ENCODE peak calls at places on chromosomes 6 and 20, in five cellular contexts. U, D, O, I and P are unnamed samples.

GRCh38 chr6:31114540-31114876 is at the start of gene PSORS1C1:
- DNase-seq in U (peak), D (peak), O (peak), I (peak), P (peak)

GRCh38 chr6:57265755-57266221 is 43.7 kb upstream of the RAB23 start:
- DNase-seq in U (peak), D (no peak), O (no peak), I (no peak), P (no peak)

GRCh38 chr6:100100776-100101175 is 106.8 kb upstream of the MCHR2 start:
- DNase-seq in U (no peak), D (no peak), O (no peak), I (no peak), P (no peak)

GRCh38 chr20:38113401-38114325 is 51.4 kb downstream of the TGM2 start:
- DNase-seq in U (no peak), D (peak), O (peak), I (peak), P (no peak)

GRCh38 chr6:11144393-11144829 is 32.9 kb upstream of the ERVFRD-1 start:
- DNase-seq in U (peak), D (peak), O (peak), I (peak), P (peak)

GRCh38 chr20:25580711-25581110 is 4.6 kb downstream of the NINL start:
- DNase-seq in U (no peak), D (peak), O (no peak), I (no peak), P (no peak)

GRCh38 chr6:31293343-31293742 is 21.5 kb upstream of the HLA-C start:
- DNase-seq in U (peak), D (no peak), O (peak), I (no peak), P (no peak)

GRCh38 chr6:133241088-133241900 is at the start of gene EYA4:
- DNase-seq in U (no peak), D (no peak), O (no peak), I (no peak), P (no peak)

GRCh38 chr20:1489764-1490436 is 1.3 kb downstream of the SIRPB2 start:
- DNase-seq in U (peak), D (peak), O (no peak), I (peak), P (no peak)

GRCh38 chr6:10695086-10695657 is 400 bp downstream of the PAK1IP1 start:
- DNase-seq in U (no peak), D (no peak), O (no peak), I (no peak), P (no peak)

GRCh38 chr20:50624351-50625016 is 66.9 kb downstream of the RIPOR3 start:
- DNase-seq in U (no peak), D (peak), O (peak), I (no peak), P (no peak)

GRCh38 chr20:47544240-47544639 is 42.6 kb downstream of the NCOA3 start:
- DNase-seq in U (no peak), D (no peak), O (no peak), I (no peak), P (no peak)

GRCh38 chr6:130178692-130179091 is 44.1 kb downstream of the SAMD3 start:
- DNase-seq in U (no peak), D (no peak), O (peak), I (peak), P (no peak)

GRCh38 chr6:12334524-12335130 is 44.5 kb downstream of the EDN1 start:
- DNase-seq in U (no peak), D (no peak), O (no peak), I (no peak), P (no peak)

GRCh38 chr6:120005292-120005976 is 655.9 kb upstream of the MAN1A1 start:
- DNase-seq in U (no peak), D (no peak), O (peak), I (no peak), P (no peak)

GRCh38 chr6:71197267-71197666 is 91.3 kb upstream of the OGFRL1 start:
- DNase-seq in U (no peak), D (no peak), O (no peak), I (no peak), P (no peak)

GRCh38 chr6:136014454-136015421 is 163.2 kb downstream of the PDE7B start:
- DNase-seq in U (no peak), D (no peak), O (no peak), I (no peak), P (no peak)

GRCh38 chr20:23147964-23148720 is 62.0 kb upstream of the CD93 start:
- DNase-seq in U (peak), D (peak), O (peak), I (peak), P (no peak)

GRCh38 chr6:55836481-55836880 is 38.9 kb downstream of the BMP5 start:
- DNase-seq in U (no peak), D (no peak), O (no peak), I (no peak), P (peak)

GRCh38 chr20:431012-431904 is 23.2 kb downstream of the RBCK1 start:
- DNase-seq in U (peak), D (peak), O (peak), I (peak), P (peak)

GRCh38 chr20:50341880-50342637 is 151.4 kb downstream of the CEBPB start:
- DNase-seq in U (no peak), D (no peak), O (no peak), I (no peak), P (no peak)

GRCh38 chr6:121436966-121437756 is 1.7 kb downstream of the GJA1 start:
- DNase-seq in U (peak), D (peak), O (no peak), I (no peak), P (peak)

GRCh38 chr6:11654876-11655275 is 117.3 kb downstream of the TMEM170B start:
- DNase-seq in U (peak), D (no peak), O (no peak), I (no peak), P (no peak)

GRCh38 chr6:21455071-21455470 is 138.5 kb upstream of the SOX4 start:
- DNase-seq in U (no peak), D (no peak), O (no peak), I (no peak), P (no peak)

GRCh38 chr6:5968817-5969726 is 37.7 kb downstream of the NRN1 start:
- DNase-seq in U (peak), D (peak), O (no peak), I (peak), P (peak)

GRCh38 chr20:47079047-47079446 is 184.4 kb downstream of the EYA2 start:
- DNase-seq in U (no peak), D (no peak), O (no peak), I (no peak), P (no peak)

GRCh38 chr20:25318471-25319240 is 70.8 kb downstream of the PYGB start:
- DNase-seq in U (no peak), D (no peak), O (no peak), I (no peak), P (no peak)

GRCh38 chr6:75377386-75377785 is 92.8 kb upstream of the TMEM30A start:
- DNase-seq in U (no peak), D (no peak), O (no peak), I (no peak), P (no peak)

GRCh38 chr20:21739682-21740081 is 34.2 kb downstream of the PAX1 start:
- DNase-seq in U (no peak), D (no peak), O (no peak), I (no peak), P (no peak)

GRCh38 chr6:37784585-37784967 is 35.0 kb upstream of the ZFAND3 start:
- DNase-seq in U (no peak), D (no peak), O (no peak), I (no peak), P (no peak)

GRCh38 chr6:2197177-2197671 is 48.2 kb downstream of the GMDS start:
- DNase-seq in U (peak), D (no peak), O (no peak), I (peak), P (no peak)

GRCh38 chr6:143225929-143226328 is 165.2 kb downstream of the AIG1 start:
- DNase-seq in U (no peak), D (no peak), O (peak), I (no peak), P (no peak)

DNA sequence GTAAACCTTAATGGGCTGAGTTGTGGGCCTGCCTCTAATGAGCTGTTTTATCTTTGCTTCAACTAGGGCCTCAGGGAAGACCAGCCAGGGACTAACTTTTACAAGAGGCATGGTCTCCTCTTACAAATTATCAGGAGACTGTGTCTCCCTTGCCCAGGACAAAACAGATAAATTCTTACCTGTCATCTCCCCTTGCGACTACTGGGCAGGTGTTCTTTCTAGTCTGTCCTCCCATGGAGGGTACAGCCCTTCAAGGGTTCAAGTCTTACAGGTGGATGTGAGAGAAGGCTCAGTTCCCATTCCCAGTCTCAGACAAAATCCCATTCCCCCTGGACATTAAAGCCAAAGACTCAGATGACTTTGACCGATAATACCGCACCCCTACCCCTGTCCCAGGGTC is 13.6 kb downstream of the RRBP1 start:
- DNase-seq in U (no peak), D (no peak), O (no peak), I (no peak), P (no peak)
- H3K27ac ChIP-seq in U (no peak), D (no peak), O (no peak), I (no peak), P (no peak)

DNA sequence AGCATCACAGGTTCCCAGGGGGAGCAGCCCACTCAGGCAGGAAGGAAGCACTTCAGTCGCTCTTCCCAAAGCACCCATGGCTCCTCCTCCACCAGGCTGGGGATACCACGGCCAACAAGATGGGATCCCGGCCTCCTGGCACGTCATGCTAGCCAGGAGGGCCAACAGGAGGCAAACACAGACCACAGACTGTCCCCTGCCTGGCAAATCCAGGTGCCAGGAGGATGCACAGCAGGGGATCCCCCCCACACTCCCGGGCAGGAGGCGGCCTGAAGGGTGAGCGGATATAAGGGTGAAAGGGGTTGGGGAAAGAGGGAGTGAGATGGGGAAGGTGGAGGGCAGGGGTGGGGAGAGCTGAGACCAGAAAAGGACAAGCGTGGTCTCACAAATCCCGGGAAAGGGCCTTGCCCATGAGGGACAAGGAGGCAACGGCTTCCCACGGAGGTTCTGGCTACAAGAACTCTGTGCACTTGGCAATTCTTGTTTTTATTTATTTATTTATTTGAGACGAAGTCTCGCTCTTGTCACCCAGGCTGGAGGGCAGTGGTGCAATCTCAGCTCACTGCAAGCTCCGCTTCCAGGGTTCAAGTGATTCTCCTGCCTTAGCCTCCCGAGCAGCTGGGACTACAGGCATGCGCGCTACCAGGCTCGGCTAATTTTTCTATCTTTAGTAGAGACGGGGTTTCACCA is 7.2 kb downstream of the PXDC1 start:
- DNase-seq in U (peak), D (no peak), O (no peak), I (no peak), P (peak)
- H3K4me3 ChIP-seq in U (no peak), D (no peak), O (no peak), I (no peak), P (no peak)

GRCh38 chr20:62924567-62925419 is 1.5 kb downstream of the DIDO1 start:
- DNase-seq in U (peak), D (peak), O (peak), I (no peak), P (peak)

GRCh38 chr20:62928246-62928939 is 2.1 kb upstream of the DIDO1 start:
- DNase-seq in U (peak), D (peak), O (no peak), I (no peak), P (peak)

GRCh38 chr20:62925420-62926228 is 681 bp downstream of the DIDO1 start:
- DNase-seq in U (no peak), D (peak), O (no peak), I (no peak), P (peak)

GRCh38 chr20:62927128-62927705 is 912 bp upstream of the DIDO1 start:
- DNase-seq in U (no peak), D (peak), O (peak), I (no peak), P (no peak)

GRCh38 chr20:62926229-62927127 is at the start of gene DIDO1:
- DNase-seq in U (peak), D (peak), O (peak), I (peak), P (peak)
- TF ChIP-seq POLR2AphosphoS5 in U (peak), D (peak), O (peak), I (peak), P (peak)

GRCh38 chr20:56360133-56360898 is 1.5 kb downstream of the FAM210B start:
- DNase-seq in U (no peak), D (peak), O (peak), I (no peak), P (no peak)

GRCh38 chr20:56358070-56358469 is 704 bp upstream of the FAM210B start:
- DNase-seq in U (no peak), D (no peak), O (no peak), I (no peak), P (no peak)

GRCh38 chr20:56359212-56360132 is 698 bp downstream of the FAM210B start:
- DNase-seq in U (peak), D (peak), O (peak), I (no peak), P (peak)

GRCh38 chr20:56360899-56361199 is 2.1 kb downstream of the FAM210B start:
- DNase-seq in U (no peak), D (no peak), O (no peak), I (no peak), P (no peak)

DNA sequence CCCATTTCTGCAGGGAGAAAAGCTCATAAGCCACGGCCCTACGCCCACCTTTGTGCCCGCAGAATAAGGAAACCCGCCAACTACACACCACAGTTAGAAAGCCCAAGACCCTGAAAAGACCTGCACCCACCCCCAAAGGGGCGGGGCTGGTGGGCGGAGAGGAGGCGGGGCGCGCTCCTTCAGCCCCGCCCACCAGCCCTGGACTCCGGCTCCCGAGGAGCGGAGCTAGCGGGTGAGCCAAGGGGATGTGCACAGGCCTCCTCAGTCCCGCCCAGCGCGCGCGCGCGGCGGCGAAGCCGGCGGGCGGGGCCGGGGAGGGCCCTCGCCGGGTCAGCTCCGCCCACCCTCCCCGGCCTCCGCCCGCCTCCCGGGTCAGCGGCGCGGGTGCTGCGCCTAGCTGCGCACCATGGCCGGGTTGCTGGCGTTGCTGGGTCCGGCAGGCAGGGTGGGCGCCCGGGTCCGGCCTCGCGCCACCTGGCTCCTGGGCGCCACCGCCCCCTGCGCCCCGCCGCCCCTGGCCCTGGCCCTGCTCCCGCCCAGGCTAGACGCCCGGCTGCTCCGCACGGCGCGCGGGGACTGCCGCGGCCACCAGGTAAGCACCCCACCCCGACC is at the start of gene FAM210B:
- DNase-seq in U (peak), D (peak), O (peak), I (peak), P (peak)
- H3K27ac ChIP-seq in U (peak), D (peak), O (peak), I (peak), P (peak)

GRCh38 chr6:152697634-152698033 is at the start of gene MYCT1:
- DNase-seq in U (peak), D (no peak), O (no peak), I (no peak), P (no peak)
- H3K4me3 ChIP-seq in U (peak), D (peak), O (no peak), I (no peak), P (no peak)

GRCh38 chr6:107976267-107976783 is 18.3 kb upstream of the SEC63 start:
- DNase-seq in U (no peak), D (no peak), O (peak), I (no peak), P (no peak)

GRCh38 chr6:107970255-107970654 is 12.2 kb upstream of the SEC63 start:
- DNase-seq in U (no peak), D (no peak), O (no peak), I (no peak), P (no peak)

GRCh38 chr6:107972413-107973096 is 14.5 kb upstream of the SEC63 start:
- DNase-seq in U (no peak), D (no peak), O (peak), I (no peak), P (no peak)

GRCh38 chr6:107971181-107971580 is 13.2 kb upstream of the SEC63 start:
- DNase-seq in U (no peak), D (no peak), O (no peak), I (no peak), P (no peak)

GRCh38 chr6:107973594-107973993 is 15.6 kb upstream of the SEC63 start:
- DNase-seq in U (no peak), D (no peak), O (no peak), I (no peak), P (no peak)
- TF ChIP-seq POLR2AphosphoS5 in U (no peak), D (no peak), O (no peak), I (no peak), P (no peak)

GRCh38 chr6:7922596-7922995 is 12.0 kb upstream of the TXNDC5 start:
- DNase-seq in U (no peak), D (no peak), O (no peak), I (no peak), P (no peak)

GRCh38 chr6:7919871-7920270 is 9.3 kb upstream of the TXNDC5 start:
- DNase-seq in U (no peak), D (no peak), O (peak), I (peak), P (no peak)

GRCh38 chr6:7920425-7920824 is 9.8 kb upstream of the TXNDC5 start:
- DNase-seq in U (no peak), D (no peak), O (no peak), I (no peak), P (no peak)

GRCh38 chr6:7921582-7922199 is 11.1 kb upstream of the TXNDC5 start:
- DNase-seq in U (no peak), D (no peak), O (no peak), I (no peak), P (no peak)

DNA sequence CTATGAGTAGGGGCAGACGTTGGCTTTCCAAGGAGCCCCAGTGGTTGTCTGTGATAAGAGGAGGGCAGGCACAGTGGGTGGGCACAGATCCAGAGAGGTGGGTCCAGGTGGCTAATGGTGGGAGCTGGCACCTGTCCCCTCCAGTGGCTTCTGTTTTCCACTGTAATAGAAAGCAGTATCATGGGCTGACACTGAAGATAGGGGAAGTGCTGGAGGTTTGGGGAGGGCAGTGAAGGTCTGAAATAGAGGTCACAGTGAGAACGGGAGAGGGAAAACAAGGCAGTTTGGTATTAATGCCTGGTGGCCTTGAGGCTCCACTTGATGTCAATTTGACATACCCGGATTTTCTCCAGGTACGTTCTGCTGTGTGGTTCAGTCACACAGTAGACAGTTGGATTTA is 10.5 kb upstream of the TXNDC5 start:
- DNase-seq in U (no peak), D (no peak), O (no peak), I (no peak), P (no peak)
- H3K27ac ChIP-seq in U (no peak), D (no peak), O (no peak), I (no peak), P (no peak)

GRCh38 chr6:13432526-13433218 is 54.7 kb downstream of the GFOD1 start:
- DNase-seq in U (no peak), D (no peak), O (no peak), I (no peak), P (no peak)

GRCh38 chr6:13431861-13432465 is 55.4 kb downstream of the GFOD1 start:
- DNase-seq in U (peak), D (no peak), O (peak), I (no peak), P (no peak)

GRCh38 chr6:13428528-13429405 is 58.6 kb downstream of the GFOD1 start:
- DNase-seq in U (no peak), D (peak), O (no peak), I (no peak), P (no peak)

GRCh38 chr6:13429406-13429753 is 58.0 kb downstream of the GFOD1 start:
- DNase-seq in U (peak), D (peak), O (no peak), I (no peak), P (no peak)

DNA sequence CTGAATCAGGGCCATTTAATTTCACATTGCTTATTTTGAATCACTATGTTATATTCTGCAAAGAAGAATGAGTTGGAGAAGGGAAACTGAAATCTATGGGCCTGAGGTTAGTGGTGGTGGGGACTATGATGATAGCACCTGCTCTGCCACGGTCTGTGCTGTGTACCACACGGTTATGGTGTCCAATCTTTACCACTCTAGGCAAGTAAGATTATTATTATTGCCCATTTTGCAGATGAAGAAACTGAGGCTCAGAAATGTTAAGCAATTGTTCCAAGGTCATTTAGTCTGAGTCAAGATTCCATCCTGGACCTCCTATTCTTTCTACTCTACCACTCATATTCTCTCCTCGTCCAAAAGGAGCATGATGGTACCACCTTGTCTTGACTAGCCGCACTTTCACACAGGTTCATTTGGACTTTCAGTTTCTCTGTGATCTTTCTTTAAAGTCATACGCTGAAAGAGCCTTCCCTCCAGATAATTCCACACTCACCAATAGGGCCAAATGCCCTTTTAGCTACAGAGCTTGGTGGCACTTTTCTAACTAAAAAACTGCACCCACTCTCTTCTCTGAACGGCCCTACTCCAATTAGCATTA is 56.2 kb downstream of the GFOD1 start:
- DNase-seq in U (no peak), D (no peak), O (no peak), I (no peak), P (no peak)
- H3K4me3 ChIP-seq in U (no peak), D (no peak), O (no peak), I (no peak), P (no peak)